ENCODE peak calls at places on chromosome 11, in four cellular contexts. A, Q, L and R are unnamed samples.
A peak's percentile ranks its signal among the peaks of the same experiment; 100 is the strongest.

GRCh38 chr11:107218123-107219084 is 200.1 kb upstream of the GUCY1A2 start:
- DNase-seq in A (no peak), Q (no peak), L (no peak), R (no peak)

GRCh38 chr11:59755701-59756495 is 722 bp downstream of the STX3 start:
- DNase-seq in L (peak; percentile 56), Q (no peak), A (peak; percentile 83), R (peak; percentile 57)

GRCh38 chr11:5277807-5278206 is 8.1 kb upstream of the HBE1 start:
- DNase-seq in A (no peak), L (no peak), Q (no peak), R (no peak)

GRCh38 chr11:114684636-114685035 is 6.3 kb downstream of the NXPE2 start:
- DNase-seq in Q (no peak), A (no peak), L (no peak), R (no peak)

GRCh38 chr11:107770546-107770945 is 58.7 kb upstream of the SLN start:
- DNase-seq in Q (no peak), A (no peak), L (no peak), R (no peak)

GRCh38 chr11:86699036-86699791 is 26.8 kb upstream of the ME3 start:
- DNase-seq in Q (no peak), L (no peak), A (no peak), R (no peak)

GRCh38 chr11:36093548-36093947 is 149.7 kb downstream of the LDLRAD3 start:
- DNase-seq in Q (no peak), L (no peak), A (no peak), R (no peak)

GRCh38 chr11:92977401-92977800 is 8.0 kb downstream of the MTNR1B start:
- DNase-seq in L (no peak), A (no peak), Q (no peak), R (no peak)

GRCh38 chr11:47355283-47356128 is 3.0 kb upstream of the MYBPC3 start:
- DNase-seq in A (peak; percentile 96), L (peak; percentile 86), Q (no peak), R (peak; percentile 99)

GRCh38 chr11:45921561-45922424 is 663 bp upstream of the LARGE2 start:
- DNase-seq in L (peak; percentile 61), Q (no peak), A (peak; percentile 58), R (peak; percentile 96)

GRCh38 chr11:36258730-36259360 is 30.4 kb downstream of the COMMD9 start:
- DNase-seq in A (peak; percentile 64), L (peak; percentile 29), Q (no peak), R (peak; percentile 74)

GRCh38 chr11:102312656-102313055 is 4.6 kb upstream of the BIRC3 start:
- DNase-seq in L (no peak), A (no peak), Q (no peak), R (no peak)

GRCh38 chr11:87281496-87281895 is 243.8 kb downstream of the TMEM135 start:
- DNase-seq in A (peak; percentile 27), Q (no peak), L (peak; percentile 7), R (no peak)

GRCh38 chr11:1126935-1127663 is 30.7 kb upstream of the MUC5AC start:
- DNase-seq in L (no peak), Q (no peak), A (no peak), R (peak; percentile 7)

GRCh38 chr11:103680861-103681260 is 355.6 kb upstream of the DDI1 start:
- DNase-seq in Q (no peak), L (no peak), A (no peak), R (no peak)

GRCh38 chr11:69880803-69881445 is 61.7 kb upstream of the FGF3 start:
- DNase-seq in L (no peak), Q (no peak), A (no peak), R (no peak)

GRCh38 chr11:111019931-111020381 is 225.6 kb upstream of the POU2AF2 start:
- DNase-seq in L (no peak), A (no peak), Q (no peak), R (no peak)

GRCh38 chr11:85725510-85726258 is 39.7 kb upstream of the CCDC89 start:
- DNase-seq in Q (no peak), L (no peak), A (no peak), R (no peak)

GRCh38 chr11:117273550-117274289 is 17.4 kb upstream of the BACE1-AS start:
- DNase-seq in Q (no peak), A (no peak), L (no peak), R (no peak)

GRCh38 chr11:80084614-80085013 is 643.8 kb upstream of the TENM4 start:
- DNase-seq in Q (no peak), A (no peak), L (no peak), R (no peak)

GRCh38 chr11:69674267-69674885 is 777 bp downstream of the LTO1 start:
- DNase-seq in L (no peak), Q (no peak), A (peak; percentile 58), R (no peak)

GRCh38 chr11:23217072-23217471 is 356.8 kb upstream of the CCDC179 start:
- DNase-seq in A (no peak), L (no peak), Q (no peak), R (no peak)

GRCh38 chr11:73194593-73194992 is 23.5 kb upstream of the P2RY2 start:
- DNase-seq in L (no peak), Q (no peak), A (no peak), R (peak; percentile 12)

GRCh38 chr11:64690235-64690634 is 32.8 kb downstream of the NRXN2 start:
- DNase-seq in Q (no peak), A (no peak), L (no peak), R (no peak)

GRCh38 chr11:91984033-91984568 is 240.5 kb upstream of the FAT3 start:
- DNase-seq in A (no peak), L (no peak), Q (no peak), R (no peak)

DNA sequence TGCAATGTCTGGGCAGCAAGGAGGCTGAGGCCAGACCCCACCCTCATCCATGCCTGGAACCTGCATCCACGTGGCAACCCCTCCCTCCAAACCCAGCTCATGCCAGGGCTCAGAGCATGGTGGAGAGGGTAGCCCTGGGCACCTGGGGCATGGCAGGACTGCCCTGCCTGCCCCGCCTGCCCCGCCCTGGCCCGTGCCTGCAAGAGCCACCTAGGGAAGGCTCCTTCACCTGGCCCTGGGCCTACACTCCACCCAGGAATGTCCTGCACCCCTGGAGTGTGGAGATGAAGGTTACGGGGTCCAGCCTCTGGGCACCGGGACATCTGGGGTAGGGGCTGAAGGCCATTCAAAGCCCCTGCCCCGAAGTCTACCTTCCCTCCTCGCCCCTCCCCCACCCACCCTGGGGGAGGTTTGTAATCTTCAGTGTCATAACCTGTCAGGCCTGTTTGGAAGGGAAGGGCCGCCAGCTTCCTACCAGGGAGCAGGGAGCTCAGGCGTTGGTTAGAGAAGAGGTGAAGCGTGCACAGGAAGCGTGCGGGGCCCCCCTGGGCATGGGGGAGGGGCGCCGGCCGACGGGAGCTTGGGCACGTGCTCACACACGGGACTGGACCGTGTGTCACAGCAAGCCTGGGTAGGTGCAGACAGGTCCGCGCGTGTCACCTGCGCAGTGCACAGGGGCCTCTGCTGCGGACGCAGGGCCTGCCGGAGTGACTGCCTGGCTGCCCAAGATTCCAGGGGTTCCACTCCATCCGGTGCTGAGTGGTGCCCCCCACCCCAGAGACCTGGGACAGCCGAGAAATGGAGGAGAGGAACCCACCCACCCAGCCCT is 30.7 kb upstream of the TH start:
- DNase-seq in L (no peak), Q (no peak), A (no peak), R (no peak)
- TF ChIP-seq CREM in L (no peak), Q (no peak), A (no peak), R (no peak)

GRCh38 chr11:120027546-120028180 is 110.2 kb downstream of the TRIM29 start:
- DNase-seq in Q (no peak), L (no peak), A (no peak), R (no peak)
- TF ChIP-seq CREM in Q (no peak), L (no peak), A (no peak), R (no peak)

GRCh38 chr11:76174330-76174729 is 32.0 kb downstream of the WNT11 start:
- DNase-seq in A (no peak), L (no peak), Q (no peak), R (no peak)

GRCh38 chr11:76173663-76174062 is 32.6 kb downstream of the WNT11 start:
- DNase-seq in A (no peak), L (no peak), Q (no peak), R (no peak)

GRCh38 chr11:76176463-76176862 is 29.8 kb downstream of the WNT11 start:
- DNase-seq in L (no peak), A (no peak), Q (no peak), R (no peak)

GRCh38 chr11:76177250-76177686 is 29.0 kb downstream of the WNT11 start:
- DNase-seq in L (peak; percentile 72), Q (no peak), A (no peak), R (no peak)

GRCh38 chr11:76175731-76176303 is 30.5 kb downstream of the WNT11 start:
- DNase-seq in L (no peak), Q (no peak), A (no peak), R (no peak)
- TF ChIP-seq CREM in L (no peak), Q (no peak), A (no peak), R (no peak)

DNA sequence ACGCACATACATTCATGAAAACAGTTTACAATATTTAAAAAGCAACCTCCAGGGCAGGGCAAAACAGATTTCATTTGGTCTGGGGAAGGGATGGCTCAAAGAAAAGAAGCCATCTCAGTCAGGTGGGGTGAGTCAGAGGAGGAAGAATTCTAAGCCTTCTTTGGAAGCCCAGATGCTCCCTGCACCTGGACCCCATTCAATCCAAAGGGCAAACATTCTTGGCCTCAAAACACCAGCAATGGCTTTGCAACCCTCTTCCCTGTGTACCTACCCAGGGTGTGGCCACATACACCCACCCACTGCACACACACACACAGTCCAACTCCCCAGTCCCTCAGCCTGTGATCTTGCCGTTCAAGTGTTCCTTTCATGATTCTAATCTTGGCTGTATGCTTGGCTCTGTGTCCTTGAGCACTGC is 2.0 kb downstream of the KCNE3 start:
- DNase-seq in L (peak; percentile 68), Q (no peak), A (peak; percentile 43), R (no peak)
- TF ChIP-seq CREM in L (peak; percentile 56), Q (no peak), A (no peak), R (no peak)

GRCh38 chr11:123576082-123576481 is 78.3 kb downstream of the SCN3B start:
- DNase-seq in Q (no peak), L (no peak), A (no peak), R (no peak)
- TF ChIP-seq CREM in Q (no peak), L (no peak), A (no peak), R (no peak)

GRCh38 chr11:2135018-2135569 is 4.1 kb downstream of the IGF2 start:
- DNase-seq in L (no peak), A (no peak), Q (no peak), R (no peak)
- TF ChIP-seq CREM in L (no peak), A (no peak), Q (no peak), R (no peak)

DNA sequence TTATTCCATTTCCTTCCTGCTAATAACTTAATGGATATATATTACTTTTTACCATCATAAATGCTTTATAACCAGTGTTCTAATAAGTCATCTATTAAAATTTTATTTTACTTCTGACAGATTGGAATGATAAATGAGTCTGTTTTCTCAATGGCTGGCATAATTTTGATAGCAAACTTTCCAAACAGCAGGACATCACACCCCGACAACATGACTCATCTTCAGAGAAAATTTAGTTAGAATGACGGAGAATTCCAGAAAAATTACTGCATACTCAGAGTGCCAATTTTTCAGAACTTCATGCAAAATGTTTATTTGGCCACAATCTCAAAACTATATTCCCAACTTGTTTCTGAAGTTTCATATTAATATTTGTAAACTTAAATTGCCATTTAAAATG is 174.4 kb downstream of the SWAP70 start:
- DNase-seq in L (no peak), Q (no peak), A (no peak), R (no peak)
- TF ChIP-seq CREM in L (no peak), Q (no peak), A (no peak), R (no peak)